ENCODE peak calls at places on chromosomes 12 and 14, in nine cellular contexts. Q is right atrium auricular region, N is brain microvascular endothelial cell, G is HCT116, I is right lobe of liver, L is heart right ventricle, X is coronary artery, F is GM10248, O is mammary epithelial cell. M is an unnamed sample.

GRCh38 chr12:111068281-111068680 is 147.9 kb upstream of the MYL2 start:
- DNase-seq in O (no peak), G (no peak), L (no peak), X (no peak), N (no peak), Q (no peak), I (no peak), F (no peak), M (no peak)

GRCh38 chr14:31787377-31787776 is 226.2 kb downstream of the NUBPL start:
- DNase-seq in N (peak), G (peak), I (no peak), Q (no peak), L (no peak), X (no peak), F (no peak), O (peak), M (no peak)

GRCh38 chr14:68476212-68476964 is 316.5 kb downstream of the ZFP36L1 start:
- DNase-seq in Q (peak), L (peak), F (peak), O (peak), X (no peak), G (no peak), N (peak), I (peak), M (no peak)

GRCh38 chr12:10849425-10849878 is at the start of gene PRR4:
- DNase-seq in F (no peak), O (peak), I (no peak), L (no peak), N (no peak), G (no peak), Q (no peak), X (no peak), M (no peak)

GRCh38 chr14:52124791-52125661 is 56.2 kb upstream of the NID2 start:
- DNase-seq in X (no peak), O (peak), G (no peak), I (no peak), L (no peak), Q (no peak), F (no peak), N (peak), M (no peak)

GRCh38 chr14:51328942-51329350 is 88.9 kb downstream of the TMX1 start:
- DNase-seq in G (no peak), X (no peak), L (no peak), F (no peak), I (no peak), O (peak), N (no peak), Q (no peak), M (no peak)

GRCh38 chr12:94640134-94640928 is 10.0 kb downstream of the TMCC3 start:
- DNase-seq in G (no peak), F (peak), L (no peak), Q (no peak), X (no peak), I (no peak), O (peak), N (peak), M (no peak)

GRCh38 chr12:53743277-53744129 is 8.3 kb downstream of the CISTR start:
- DNase-seq in Q (no peak), L (peak), X (no peak), G (no peak), F (peak), O (peak), N (no peak), I (no peak), M (no peak)

GRCh38 chr14:99354166-99354875 is 82.3 kb upstream of the BCL11B start:
- DNase-seq in O (no peak), G (no peak), N (no peak), X (no peak), Q (no peak), I (no peak), L (no peak), F (no peak), M (no peak)

GRCh38 chr14:53979141-53979673 is 22.6 kb upstream of the BMP4 start:
- DNase-seq in I (no peak), N (no peak), F (no peak), X (no peak), O (no peak), G (no peak), L (no peak), Q (no peak), M (no peak)

GRCh38 chr14:86430807-86431206 is 900.9 kb downstream of the FLRT2 start:
- DNase-seq in N (no peak), L (no peak), G (no peak), I (no peak), O (no peak), F (no peak), X (no peak), Q (no peak), M (no peak)

GRCh38 chr14:83887871-83888270 is 1642.1 kb upstream of the FLRT2 start:
- DNase-seq in X (no peak), Q (no peak), G (no peak), L (no peak), N (no peak), I (no peak), F (no peak), O (no peak), M (no peak)

GRCh38 chr12:18275974-18276373 is 14.7 kb downstream of the PIK3C2G start:
- DNase-seq in L (no peak), I (no peak), O (peak), G (peak), X (no peak), Q (no peak), F (no peak), N (peak), M (no peak)

GRCh38 chr12:10235761-10236631 is 23.3 kb downstream of the GABARAPL1 start:
- DNase-seq in X (no peak), N (no peak), I (no peak), L (no peak), Q (no peak), O (no peak), F (peak), G (peak), M (no peak)

GRCh38 chr14:56648508-56649301 is 69.1 kb downstream of the TMEM260 start:
- DNase-seq in O (no peak), X (no peak), Q (no peak), I (no peak), N (no peak), F (no peak), L (no peak), G (no peak), M (no peak)

GRCh38 chr14:59176764-59177163 is 11.7 kb upstream of the DAAM1 start:
- DNase-seq in I (no peak), L (no peak), X (no peak), O (no peak), G (no peak), N (no peak), Q (no peak), F (no peak), M (no peak)

GRCh38 chr12:2008677-2009076 is 4.4 kb upstream of the DCP1B start:
- DNase-seq in L (no peak), N (no peak), I (no peak), G (no peak), F (no peak), X (no peak), Q (no peak), O (no peak), M (no peak)

GRCh38 chr12:2009623-2010022 is 5.4 kb upstream of the DCP1B start:
- DNase-seq in F (no peak), X (no peak), Q (no peak), I (no peak), L (no peak), O (no peak), N (no peak), G (no peak), M (no peak)

GRCh38 chr12:2003676-2004112 is 563 bp downstream of the DCP1B start:
- DNase-seq in O (peak), L (no peak), N (peak), G (no peak), X (no peak), Q (no peak), F (no peak), I (no peak), M (no peak)

GRCh38 chr12:2004113-2004929 is at the start of gene DCP1B:
- DNase-seq in N (peak), I (peak), F (peak), O (peak), L (peak), X (peak), G (peak), Q (peak), M (peak)
- TF ChIP-seq CTCF in N (peak), I (no peak), F (no peak), O (no peak), L (no peak), X (no peak), G (no peak), Q (peak), M (no peak)

DNA sequence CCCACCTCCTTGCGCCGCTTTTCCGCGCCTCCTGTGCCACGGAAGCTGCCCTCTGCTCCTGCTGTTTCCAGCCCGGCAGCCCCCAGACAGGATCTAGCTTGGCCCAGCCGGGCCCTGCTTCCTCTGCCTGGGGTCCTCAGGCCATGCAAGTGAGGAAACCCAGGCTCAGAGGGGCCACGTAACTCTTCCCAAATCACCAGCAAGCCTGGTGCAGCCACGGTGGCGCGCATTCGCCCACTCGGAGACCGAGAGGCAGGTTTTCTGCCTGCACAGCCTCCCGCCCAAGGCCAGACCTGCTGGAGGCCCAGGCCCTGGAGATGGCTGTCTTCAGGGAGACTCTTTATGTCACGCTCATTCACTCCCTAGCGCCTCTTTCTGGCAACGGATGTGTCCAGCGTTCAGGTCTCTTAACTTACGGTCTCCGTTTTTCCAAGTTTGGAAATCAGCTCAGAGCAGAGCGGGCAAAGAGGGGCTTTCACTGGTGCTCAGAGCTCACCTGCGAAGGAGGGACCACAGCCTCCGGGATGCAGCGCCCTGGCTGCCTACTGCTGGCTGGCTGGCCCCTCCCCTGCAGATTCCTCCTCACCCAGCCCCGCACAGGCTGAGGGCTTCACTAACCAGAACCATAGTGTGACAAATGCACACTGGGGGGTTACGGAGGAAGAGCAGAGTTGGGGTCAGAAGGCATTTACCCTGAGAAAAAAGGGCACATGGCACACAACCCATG is 20.6 kb upstream of the CEP170B start:
- DNase-seq in X (no peak), N (no peak), F (peak), Q (no peak), L (no peak), I (peak), G (no peak), O (no peak), M (peak)
- TF ChIP-seq CTCF in X (no peak), N (no peak), F (no peak), Q (no peak), L (no peak), I (no peak), G (peak), O (no peak), M (no peak)

GRCh38 chr12:56205445-56205844 is 16.2 kb upstream of the SMARCC2 start:
- DNase-seq in F (no peak), G (no peak), I (no peak), L (no peak), Q (no peak), N (no peak), X (no peak), O (no peak), M (no peak)
- TF ChIP-seq CTCF in F (no peak), G (peak), I (no peak), L (no peak), Q (no peak), N (peak), X (no peak), O (no peak), M (no peak)

GRCh38 chr14:72948481-72949138 is 22.3 kb downstream of the DCAF4 start:
- DNase-seq in F (peak), N (peak), G (peak), O (peak), Q (peak), X (no peak), L (peak), I (no peak), M (no peak)
- TF ChIP-seq CTCF in F (peak), N (peak), G (peak), O (peak), Q (peak), X (peak), L (peak), I (peak), M (peak)

M was measured in RWPE2.